ENCODE peak calls at places on chromosome 6, in four cellular contexts. Y, R, L and T are unnamed samples.
A peak's percentile ranks its signal among the peaks of the same experiment; 100 is the strongest.

GRCh38 chr6:89122625-89123024 is 4.8 kb upstream of the SRSF12 start:
- DNase-seq in L (peak; percentile 13), R (no peak), Y (no peak), T (no peak)

GRCh38 chr6:112626468-112627082 is 279.4 kb downstream of the RFPL4B start:
- DNase-seq in R (no peak), L (no peak), Y (no peak), T (no peak)

GRCh38 chr6:36928547-36928918 is 26.0 kb upstream of the PI16 start:
- DNase-seq in Y (no peak), L (no peak), R (no peak), T (peak; percentile 21)

GRCh38 chr6:1792989-1793388 is 183.3 kb downstream of the FOXC1 start:
- DNase-seq in L (peak; percentile 33), Y (no peak), R (no peak), T (no peak)

GRCh38 chr6:109595998-109596397 is 95.0 kb downstream of the AK9 start:
- DNase-seq in Y (no peak), L (peak; percentile 2), R (no peak), T (peak; percentile 19)

GRCh38 chr6:92779758-92780157 is 639.6 kb downstream of the EPHA7 start:
- DNase-seq in Y (no peak), R (no peak), L (peak; percentile 4), T (peak; percentile 65)

GRCh38 chr6:11194399-11195274 is 37.8 kb downstream of the NEDD9 start:
- DNase-seq in R (no peak), L (no peak), Y (no peak), T (no peak)

GRCh38 chr6:31541059-31541657 is 645 bp downstream of the DDX39B start:
- DNase-seq in L (peak; percentile 58), R (no peak), Y (peak; percentile 56), T (peak; percentile 62)

GRCh38 chr6:143556529-143556928 is 45.0 kb upstream of the FUCA2 start:
- DNase-seq in L (no peak), R (no peak), Y (no peak), T (no peak)

GRCh38 chr6:158607411-158608170 is 37.0 kb downstream of the DYNLT1 start:
- DNase-seq in L (no peak), R (no peak), Y (no peak), T (no peak)
- H3K36me3 ChIP-seq in L (peaks cover 19% of the 10 kb centered on the region), R (no peaks in the 10 kb centered on the region), Y (peaks cover 78% of the 10 kb centered on the region), T (peaks cover 39% of the 10 kb centered on the region)

GRCh38 chr6:157714153-157714490 is 108.9 kb upstream of the SNX9 start:
- DNase-seq in R (no peak), L (no peak), Y (no peak), T (no peak)
- TF ChIP-seq CTCF in R (no peak), L (no peak), Y (no peak), T (no peak)

GRCh38 chr6:139852484-139853140 is 478.2 kb upstream of the CITED2 start:
- DNase-seq in R (no peak), Y (no peak), L (no peak), T (no peak)
- TF ChIP-seq POLR2A in R (no peak), Y (no peak), L (no peak), T (no peak)

GRCh38 chr6:70094156-70094555 is 208.7 kb downstream of the COL9A1 start:
- DNase-seq in Y (no peak), R (no peak), L (no peak), T (no peak)
- H3K36me3 ChIP-seq in Y (no peaks in the 10 kb centered on the region), R (no peaks in the 10 kb centered on the region), L (no peaks in the 10 kb centered on the region), T (no peaks in the 10 kb centered on the region)